ENCODE peak calls at places on chromosomes 7 and 10, in seven cellular contexts. U is GM03348; W is CD4-positive, alpha-beta memory T cell; J is stimulated activated CD8-positive, alpha-beta memory T cell treated with anti-CD3 and anti-CD28 coated beads, Interleukin-4, amount 100 ng/mL, for 24 hours; K is cardiac fibroblast; E is esophagus squamous epithelium; H is tibial artery. N is an unnamed sample.

GRCh38 chr10:133258818-133259602 is 17.7 kb downstream of the ADAM8 start:
- DNase-seq in K (peak), H (peak), E (peak), U (peak), W (peak), J (peak), N (peak)

GRCh38 chr7:158262284-158263109 is 325.1 kb downstream of the PTPRN2 start:
- DNase-seq in E (no peak), W (no peak), J (no peak), H (no peak), K (no peak), U (no peak), N (no peak)

GRCh38 chr10:77226871-77227557 is 410.6 kb downstream of the KCNMA1 start:
- DNase-seq in E (no peak), J (no peak), H (no peak), U (no peak), K (no peak), W (no peak), N (no peak)

GRCh38 chr7:75038508-75038907 is 35.1 kb downstream of the RCC1L start:
- DNase-seq in H (no peak), J (no peak), W (no peak), E (no peak), U (no peak), K (no peak), N (no peak)

GRCh38 chr7:65967361-65968155 is 14.5 kb downstream of the GUSB start:
- DNase-seq in W (no peak), J (no peak), K (no peak), U (no peak), H (no peak), E (no peak), N (no peak)

GRCh38 chr7:130903358-130903974 is 169.5 kb upstream of the KLF14 start:
- DNase-seq in K (peak), J (no peak), U (peak), W (no peak), H (no peak), E (no peak), N (no peak)

GRCh38 chr10:127888526-127889312 is 4.0 kb downstream of the CLRN3 start:
- DNase-seq in W (no peak), E (no peak), J (no peak), U (no peak), K (no peak), H (no peak), N (no peak)

GRCh38 chr10:118873080-118873737 is 118.4 kb upstream of the CACUL1 start:
- DNase-seq in W (no peak), U (no peak), E (no peak), H (no peak), K (peak), J (no peak), N (no peak)

GRCh38 chr10:86023931-86024554 is 342.6 kb downstream of the GRID1 start:
- DNase-seq in K (no peak), U (no peak), H (no peak), W (no peak), J (no peak), E (no peak), N (no peak)

N was measured in uterus.